ENCODE peak calls at places on chromosomes 2 and 18, in four cellular contexts. K, B, M and F are unnamed samples.

GRCh38 chr2:127254386-127254981 is 34.4 kb upstream of the CYP27C1 start:
- DNase-seq in K (peak), B (no peak), M (no peak), F (peak)

GRCh38 chr2:141195087-141195486 is 935.7 kb downstream of the LRP1B start:
- DNase-seq in K (no peak), B (no peak), M (no peak), F (no peak)

GRCh38 chr2:38610851-38611801 is 8.4 kb upstream of the HNRNPLL start:
- DNase-seq in K (no peak), B (no peak), M (no peak), F (no peak)

GRCh38 chr2:43542285-43542933 is 53.4 kb downstream of the THADA start:
- DNase-seq in K (peak), B (peak), M (no peak), F (no peak)

GRCh38 chr18:58676270-58676669 is 5.0 kb downstream of the MALT1 start:
- DNase-seq in K (no peak), B (no peak), M (no peak), F (no peak)

GRCh38 chr2:73981081-73981968 is 3.4 kb upstream of the TET3 start:
- DNase-seq in K (peak), B (no peak), M (peak), F (peak)

GRCh38 chr2:53593891-53594585 is 173.6 kb upstream of the CHAC2 start:
- DNase-seq in K (no peak), B (peak), M (no peak), F (peak)

GRCh38 chr18:11522992-11523391 is 86.4 kb upstream of the SLC35G4 start:
- DNase-seq in K (no peak), B (no peak), M (no peak), F (no peak)

GRCh38 chr2:231228974-231229373 is 30.5 kb downstream of the ARMC9 start:
- DNase-seq in K (no peak), B (no peak), M (no peak), F (no peak)